ENCODE peak calls at places on chromosomes 13 and 19, in four cellular contexts. Y is neuronal stem cell, G is H9, A is IMR-90. O is an unnamed sample.

GRCh38 chr13:39554371-39554770 is 48.6 kb downstream of the LHFPL6 start:
- DNase-seq in Y (no peak), G (no peak), A (no peak), O (peak; percentile 23)

GRCh38 chr13:80334582-80335260 is 6.2 kb downstream of the SPRY2 start:
- DNase-seq in Y (no peak), G (no peak), A (peak; percentile 43), O (no peak)

GRCh38 chr13:38875186-38875875 is 115.3 kb downstream of the STOML3 start:
- DNase-seq in Y (no peak), G (no peak), A (no peak), O (no peak)

GRCh38 chr13:90498096-90498495 is 849.4 kb upstream of the MIR17HG start:
- DNase-seq in Y (no peak), G (no peak), A (no peak), O (no peak)

GRCh38 chr19:3136684-3137055 is 837 bp downstream of the GNA15 start:
- DNase-seq in Y (no peak), G (no peak), A (no peak), O (peak; percentile 82)

GRCh38 chr19:49057636-49058234 is at the start of gene CGB7:
- DNase-seq in Y (peak; percentile 64), G (peak; percentile 83), A (peak; percentile 35), O (no peak)

GRCh38 chr13:99150575-99151370 is 49.9 kb upstream of the UBAC2 start:
- DNase-seq in Y (no peak), G (no peak), A (peak; percentile 27), O (peak; percentile 88)

GRCh38 chr13:44971656-44972595 is 17.3 kb downstream of the NUFIP1 start:
- DNase-seq in Y (no peak), G (no peak), A (peak; percentile 68), O (no peak)

GRCh38 chr19:49880162-49880869 is 2.8 kb downstream of the TBC1D17 start:
- DNase-seq in Y (no peak), G (no peak), A (no peak), O (no peak)

GRCh38 chr19:50713556-50714236 is 5.9 kb downstream of the SHANK1 start:
- DNase-seq in Y (no peak), G (no peak), A (no peak), O (no peak)

GRCh38 chr13:34258646-34259386 is 440.9 kb downstream of the RFC3 start:
- DNase-seq in Y (no peak), G (no peak), A (no peak), O (peak; percentile 35)

GRCh38 chr19:41649827-41650226 is 23.0 kb upstream of the CEACAM4 start:
- DNase-seq in Y (no peak), G (no peak), A (no peak), O (no peak)

GRCh38 chr13:74074723-74075122 is 59.5 kb downstream of the KLF12 start:
- DNase-seq in Y (no peak), G (no peak), A (peak; percentile 46), O (no peak)

GRCh38 chr19:44725684-44726083 is 22.8 kb upstream of the BCL3 start:
- DNase-seq in Y (no peak), G (no peak), A (no peak), O (peak; percentile 29)

GRCh38 chr13:36769126-36769525 is 49.9 kb upstream of the RFXAP start:
- DNase-seq in Y (no peak), G (no peak), A (no peak), O (no peak)

GRCh38 chr19:49801401-49801888 is 11.6 kb downstream of the FUZ start:
- DNase-seq in Y (no peak), G (no peak), A (no peak), O (no peak)

GRCh38 chr13:35723820-35724219 is 247.3 kb upstream of the MAB21L1 start:
- DNase-seq in Y (no peak), G (no peak), A (peak; percentile 34), O (peak; percentile 86)

GRCh38 chr19:15154002-15154612 is 46.7 kb downstream of the NOTCH3 start:
- DNase-seq in Y (no peak), G (peak; percentile 79), A (peak; percentile 53), O (peak; percentile 81)

GRCh38 chr13:101382701-101383100 is 33.6 kb downstream of the NALCN start:
- DNase-seq in Y (no peak), G (no peak), A (no peak), O (no peak)

GRCh38 chr13:71864094-71864980 is 2.7 kb downstream of the DACH1 start:
- DNase-seq in Y (no peak), G (peak; percentile 55), A (no peak), O (no peak)

GRCh38 chr19:409006-409514 is at the start of gene C2CD4C:
- DNase-seq in Y (no peak), G (peak; percentile 41), A (no peak), O (peak; percentile 16)

GRCh38 chr13:23643828-23644419 is 73.7 kb downstream of the TNFRSF19 start:
- DNase-seq in Y (no peak), G (no peak), A (no peak), O (no peak)
- H4K8ac ChIP-seq in Y (no peak overlapping the region), G (no peak overlapping the region), A (peak overlapping the region; percentile 35), O (no peak overlapping the region)

DNA sequence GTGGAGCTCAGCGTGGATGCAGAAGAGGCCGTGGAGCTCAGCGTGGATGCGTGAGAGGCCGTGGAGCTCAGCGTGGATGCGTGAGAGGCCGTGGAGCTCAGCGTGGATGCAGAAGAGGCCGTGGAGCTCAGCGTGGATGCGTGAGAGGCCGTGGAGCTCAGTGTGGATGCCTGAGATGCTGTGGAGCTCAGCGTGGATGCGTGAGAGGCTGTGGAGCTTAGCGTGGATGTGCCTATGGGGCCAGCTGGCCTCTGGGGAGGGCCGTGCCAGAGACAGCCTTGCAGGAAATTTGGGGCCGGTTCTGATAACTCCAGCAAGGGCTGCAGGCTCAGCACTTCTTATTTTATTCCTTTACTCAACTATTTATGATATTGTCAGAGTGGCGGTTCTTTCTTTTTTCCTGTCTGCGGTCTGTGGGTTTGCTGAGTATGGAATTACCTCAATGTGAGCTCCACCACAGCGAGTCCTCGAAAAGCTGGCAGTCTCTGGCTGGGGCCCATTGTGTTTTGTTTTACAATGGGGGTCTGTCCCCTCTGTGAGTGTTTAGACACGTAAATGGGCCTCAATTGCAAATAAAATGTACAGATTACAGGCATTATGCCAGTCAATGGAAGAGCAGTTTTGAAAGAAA is 17.8 kb upstream of the TMEM255B start:
- DNase-seq in Y (no peak), G (no peak), A (no peak), O (no peak)
- H4K8ac ChIP-seq in Y (no peak overlapping the region), G (no peak overlapping the region), A (no peak overlapping the region), O (no peak overlapping the region)

GRCh38 chr13:78816592-78816991 is 157.6 kb upstream of the OBI1 start:
- DNase-seq in Y (no peak), G (peak; percentile 38), A (no peak), O (no peak)

GRCh38 chr13:78820541-78820940 is 161.6 kb upstream of the OBI1 start:
- DNase-seq in Y (no peak), G (no peak), A (no peak), O (no peak)

GRCh38 chr13:78816154-78816553 is 157.2 kb upstream of the OBI1 start:
- DNase-seq in Y (no peak), G (no peak), A (no peak), O (no peak)
- H4K8ac ChIP-seq in Y (no peak overlapping the region), G (no peak overlapping the region), A (no peak overlapping the region), O (no peak overlapping the region)

DNA sequence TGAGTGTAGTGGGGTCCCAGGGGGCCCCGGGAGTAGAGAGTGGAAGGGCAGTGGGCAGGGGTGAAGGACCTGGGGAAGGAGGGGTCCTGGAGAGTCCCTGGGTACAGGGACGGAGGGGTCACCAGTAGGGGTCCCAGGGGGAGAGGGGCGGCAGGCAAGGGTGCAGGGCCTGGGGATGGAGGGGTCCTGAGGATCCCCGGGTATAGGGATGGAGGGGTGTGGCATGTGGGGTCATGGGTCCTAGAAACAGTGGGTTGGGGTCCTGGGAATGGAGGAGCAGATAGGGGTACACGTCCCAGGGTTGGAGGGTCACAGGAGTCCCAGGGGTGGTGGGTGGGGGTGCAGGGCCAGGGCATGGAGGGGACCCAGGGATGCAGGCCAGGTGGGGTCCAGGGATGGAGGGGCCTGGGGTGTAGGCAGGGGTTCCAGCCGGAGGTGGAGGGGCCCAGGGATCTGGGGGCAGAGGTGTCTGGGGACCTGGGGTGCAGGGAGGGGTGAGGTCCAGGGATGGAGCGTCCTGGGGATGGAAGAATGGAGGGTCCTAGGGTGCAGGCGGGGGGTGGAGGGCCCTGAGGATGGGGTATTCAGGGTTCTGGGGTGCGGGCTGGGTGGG is 1.3 kb downstream of the BTBD2 start:
- DNase-seq in Y (no peak), G (no peak), A (no peak), O (no peak)
- H4K8ac ChIP-seq in Y (no peak overlapping the region), G (no peak overlapping the region), A (no peak overlapping the region), O (no peak overlapping the region)

DNA sequence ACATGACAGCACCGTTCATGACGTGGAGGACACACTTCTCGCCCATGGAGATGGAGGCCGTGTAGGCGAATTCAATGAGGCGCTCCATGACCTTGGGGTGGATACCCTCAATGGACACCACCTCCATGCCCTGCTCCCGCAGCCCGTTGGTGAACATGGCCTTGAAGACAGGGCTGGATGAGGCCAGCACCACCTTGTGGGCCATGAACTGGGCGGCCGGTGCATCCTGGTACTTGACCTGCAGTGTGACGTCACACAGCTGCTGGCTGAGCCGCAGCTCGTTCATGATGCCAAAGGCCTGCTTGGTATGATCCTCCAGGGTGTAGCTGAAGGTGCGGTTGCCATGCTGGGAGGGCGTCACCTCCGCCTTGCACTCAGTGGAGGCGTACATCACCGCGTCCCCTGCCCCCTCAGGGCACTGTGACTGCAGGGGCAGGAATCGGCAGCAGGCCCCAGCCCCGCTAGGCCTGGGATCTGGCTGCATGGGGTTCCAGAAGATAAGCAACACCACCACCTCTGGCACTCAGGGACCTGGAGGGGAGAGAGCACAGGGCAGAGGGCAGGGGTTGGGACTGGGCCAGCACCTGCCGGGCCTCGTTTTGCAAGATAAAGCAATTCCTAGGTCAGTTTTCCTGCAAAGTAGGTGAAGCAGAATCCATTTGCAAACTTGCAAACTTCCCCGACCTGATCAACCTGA is 3.5 kb downstream of the KEAP1 start:
- DNase-seq in Y (no peak), G (peak; percentile 76), A (no peak), O (no peak)
- H4K8ac ChIP-seq in Y (no peak overlapping the region), G (no peak overlapping the region), A (no peak overlapping the region), O (no peak overlapping the region)

DNA sequence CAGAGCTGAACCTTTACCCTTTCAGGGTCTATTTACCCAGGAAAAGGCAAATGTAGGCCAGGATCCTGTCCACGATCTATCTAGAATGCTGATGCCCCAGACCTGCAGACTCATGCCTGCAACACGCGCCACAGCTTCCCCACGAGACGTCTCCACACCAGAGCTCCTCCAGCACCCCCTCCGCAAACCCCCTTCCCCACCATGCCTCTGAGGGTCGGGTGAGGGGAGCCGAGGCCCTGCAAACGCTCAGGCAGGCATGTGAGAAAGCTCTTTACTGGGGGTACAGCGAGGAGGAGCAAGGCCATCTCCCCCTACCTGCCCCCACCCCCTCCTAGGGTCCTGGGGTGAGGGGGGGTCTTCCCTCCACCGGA is 8.9 kb downstream of the DYRK1B start:
- DNase-seq in Y (no peak), G (no peak), A (no peak), O (no peak)
- H4K8ac ChIP-seq in Y (no peak overlapping the region), G (no peak overlapping the region), A (peak overlapping the region; percentile 65), O (peak overlapping the region; percentile 98)

GRCh38 chr13:79297128-79297527 is 108.9 kb downstream of the RBM26 start:
- DNase-seq in Y (no peak), G (no peak), A (no peak), O (no peak)
- H4K8ac ChIP-seq in Y (no peak overlapping the region), G (no peak overlapping the region), A (no peak overlapping the region), O (no peak overlapping the region)

O was measured in trophoblast cell.